ENCODE peak calls at places on chromosomes 16 and 17, in nine cellular contexts. Y is KG1; J is cardiac muscle cell; E is WTC11; V is CD8-positive, alpha-beta memory T cell; U is left lung; X is hypothalamus; N is dermis blood vessel endothelial cell; O is neuronal stem cell. D is an unnamed sample.

GRCh38 chr17:61296058-61296457 is 103.6 kb upstream of the TBX2 start:
- DNase-seq in N (no peak), X (no peak), V (no peak), E (no peak), O (no peak), J (no peak), Y (no peak), U (no peak), D (no peak)

GRCh38 chr17:68624381-68624780 is 23.2 kb upstream of the FAM20A start:
- DNase-seq in U (no peak), E (no peak), N (no peak), O (no peak), V (no peak), J (no peak), Y (no peak), X (no peak), D (no peak)

GRCh38 chr17:19303367-19303776 is 59.2 kb downstream of the B9D1 start:
- DNase-seq in J (no peak), X (no peak), Y (no peak), N (peak), V (no peak), U (no peak), E (no peak), O (no peak), D (no peak)

GRCh38 chr17:83100853-83101391 is 21.5 kb downstream of the METRNL start:
- DNase-seq in V (no peak), Y (no peak), U (no peak), N (no peak), E (no peak), J (no peak), O (no peak), X (no peak), D (no peak)

GRCh38 chr16:15949210-15950166 is at the start of gene ABCC1:
- DNase-seq in U (peak), N (peak), O (peak), J (peak), V (peak), E (peak), Y (peak), X (no peak), D (peak)

GRCh38 chr17:38604479-38605229 is 1.1 kb downstream of the SRCIN1 start:
- DNase-seq in J (peak), X (no peak), Y (no peak), O (no peak), E (peak), N (no peak), U (no peak), V (no peak), D (no peak)

GRCh38 chr17:2214887-2215615 is 88.5 kb downstream of the SMG6 start:
- DNase-seq in N (peak), X (no peak), Y (no peak), E (no peak), V (no peak), O (no peak), J (peak), U (no peak), D (no peak)

GRCh38 chr17:38727661-38728220 is 2.4 kb upstream of the CISD3 start:
- DNase-seq in J (no peak), U (no peak), N (no peak), O (no peak), V (peak), Y (no peak), E (no peak), X (no peak), D (no peak)

GRCh38 chr17:69069289-69069688 is 8.6 kb upstream of the ABCA9 start:
- DNase-seq in X (no peak), J (no peak), N (no peak), E (no peak), O (no peak), Y (no peak), V (no peak), U (no peak), D (no peak)

GRCh38 chr16:27920391-27920891 is 143.1 kb downstream of the GSG1L start:
- DNase-seq in X (no peak), Y (no peak), N (peak), J (peak), V (no peak), O (peak), U (no peak), E (peak), D (no peak)

GRCh38 chr17:6831662-6832263 is at the start of gene TEKT1:
- DNase-seq in J (peak), U (peak), V (peak), E (peak), N (peak), Y (no peak), X (peak), O (peak), D (peak)

GRCh38 chr17:50263293-50264262 is 10.7 kb upstream of the TMEM92 start:
- DNase-seq in J (no peak), N (no peak), V (no peak), X (no peak), Y (no peak), U (no peak), O (no peak), E (no peak), D (no peak)

GRCh38 chr17:6853764-6854442 is 22.4 kb upstream of the TEKT1 start:
- DNase-seq in X (no peak), J (no peak), U (no peak), N (no peak), E (peak), V (no peak), Y (no peak), O (no peak), D (peak)

GRCh38 chr17:81206657-81207056 is 16.1 kb downstream of the CEP131 start:
- DNase-seq in J (no peak), X (no peak), N (no peak), Y (no peak), U (no peak), V (no peak), E (no peak), O (no peak), D (no peak)

GRCh38 chr17:49545811-49546545 is 29.7 kb upstream of the NXPH3 start:
- DNase-seq in Y (no peak), J (no peak), V (no peak), E (no peak), U (no peak), N (no peak), X (no peak), O (no peak), D (no peak)

GRCh38 chr16:27284865-27285675 is 16.5 kb upstream of the NSMCE1 start:
- DNase-seq in Y (no peak), U (no peak), N (no peak), E (no peak), O (no peak), V (no peak), X (no peak), J (peak), D (no peak)

GRCh38 chr17:48791128-48792032 is 25.6 kb downstream of the TTLL6 start:
- DNase-seq in X (peak), J (peak), Y (no peak), V (no peak), N (peak), O (peak), U (peak), E (peak), D (peak)

GRCh38 chr17:3663102-3664011 is 5.0 kb downstream of the TAX1BP3 start:
- DNase-seq in J (no peak), X (no peak), E (no peak), N (no peak), U (no peak), O (no peak), Y (no peak), V (no peak), D (no peak)

GRCh38 chr17:71762526-71762925 is 358.3 kb upstream of the SOX9 start:
- DNase-seq in O (no peak), Y (no peak), N (no peak), V (no peak), E (no peak), X (no peak), U (no peak), J (no peak), D (no peak)

GRCh38 chr16:88940196-88941050 is 36.6 kb downstream of the CBFA2T3 start:
- DNase-seq in U (no peak), E (peak), V (no peak), N (no peak), J (peak), X (no peak), Y (no peak), O (no peak), D (no peak)

GRCh38 chr16:83244057-83244456 is 563.7 kb upstream of the HSBP1 start:
- DNase-seq in X (no peak), O (no peak), Y (no peak), U (no peak), N (no peak), J (no peak), E (no peak), V (no peak), D (no peak)

GRCh38 chr17:15290186-15290536 is 25.0 kb upstream of the PMP22 start:
- DNase-seq in N (no peak), E (no peak), J (no peak), X (no peak), V (no peak), Y (no peak), O (no peak), U (no peak), D (no peak)

GRCh38 chr17:28133562-28133970 is 91.1 kb downstream of the NLK start:
- DNase-seq in E (no peak), U (no peak), N (peak), J (no peak), X (no peak), O (no peak), V (no peak), Y (no peak), D (no peak)

GRCh38 chr16:84292032-84292431 is 2.6 kb upstream of the WFDC1 start:
- DNase-seq in X (no peak), E (no peak), Y (no peak), U (no peak), O (no peak), V (no peak), J (no peak), N (no peak), D (no peak)

GRCh38 chr16:67552476-67552875 is 9.8 kb upstream of the CTCF start:
- DNase-seq in V (no peak), Y (no peak), J (no peak), X (no peak), N (no peak), O (no peak), U (no peak), E (no peak), D (no peak)

GRCh38 chr17:64683791-64684190 is 21.7 kb upstream of the SMURF2 start:
- DNase-seq in O (no peak), U (no peak), V (no peak), E (no peak), N (no peak), J (no peak), X (no peak), Y (no peak), D (no peak)

GRCh38 chr16:22161999-22162657 is at the start of gene SDR42E2:
- DNase-seq in Y (no peak), U (no peak), N (no peak), O (no peak), J (peak), X (no peak), V (peak), E (peak), D (peak)

GRCh38 chr17:13883659-13884058 is 185.6 kb upstream of the COX10 start:
- DNase-seq in Y (no peak), O (no peak), N (no peak), E (no peak), U (no peak), J (no peak), V (no peak), X (no peak), D (no peak)

GRCh38 chr17:55652114-55652513 is 70.5 kb downstream of the TMEM100 start:
- DNase-seq in Y (no peak), E (no peak), U (no peak), N (no peak), X (no peak), O (no peak), V (no peak), J (no peak), D (no peak)

GRCh38 chr16:23952128-23953041 is 116.6 kb downstream of the PRKCB start:
- DNase-seq in X (peak), U (peak), E (no peak), N (no peak), V (no peak), Y (peak), J (peak), O (peak), D (peak)

GRCh38 chr16:67872131-67872630 is 671 bp upstream of the EDC4 start:
- DNase-seq in E (no peak), J (no peak), N (no peak), Y (no peak), V (no peak), U (no peak), O (no peak), X (no peak), D (no peak)